ENCODE peak calls at places on chromosomes 4 and X, in four cellular contexts. One of them, this sample, is unnamed.

GRCh38 chr4:56186808-56187523 is 200.3 kb downstream of the AASDH start:
- DNase-seq in HL-60: no peak
- DNase-seq in glutamatergic neuron: peak
- DNase-seq in choroid plexus epithelial cell: peak
- DNase-seq in this sample: no peak

GRCh38 chr4:54497947-54498346 is 159.8 kb upstream of the KIT start:
- DNase-seq in HL-60: no peak
- DNase-seq in glutamatergic neuron: no peak
- DNase-seq in choroid plexus epithelial cell: no peak
- DNase-seq in this sample: no peak

GRCh38 chr4:8118531-8118930 is 40.1 kb downstream of the ABLIM2 start:
- DNase-seq in HL-60: no peak
- DNase-seq in glutamatergic neuron: no peak
- DNase-seq in choroid plexus epithelial cell: no peak
- DNase-seq in this sample: no peak

GRCh38 chr4:95516528-95517011 is 32.2 kb downstream of the UNC5C start:
- DNase-seq in HL-60: no peak
- DNase-seq in glutamatergic neuron: peak
- DNase-seq in choroid plexus epithelial cell: peak
- DNase-seq in this sample: no peak

GRCh38 chrX:12002876-12003275 is 135.4 kb upstream of the FRMPD4 start:
- DNase-seq in HL-60: no peak
- DNase-seq in glutamatergic neuron: no peak
- DNase-seq in choroid plexus epithelial cell: no peak
- DNase-seq in this sample: no peak

GRCh38 chr4:158300012-158300411 is 89.7 kb downstream of the TMEM144 start:
- DNase-seq in HL-60: no peak
- DNase-seq in glutamatergic neuron: no peak
- DNase-seq in choroid plexus epithelial cell: no peak
- DNase-seq in this sample: no peak

GRCh38 chrX:16188687-16189086 is 21.4 kb downstream of the MAGEB17 start:
- DNase-seq in HL-60: no peak
- DNase-seq in glutamatergic neuron: no peak
- DNase-seq in choroid plexus epithelial cell: no peak
- DNase-seq in this sample: no peak

GRCh38 chrX:12269484-12269883 is 131.2 kb downstream of the FRMPD4 start:
- DNase-seq in HL-60: no peak
- DNase-seq in glutamatergic neuron: no peak
- DNase-seq in choroid plexus epithelial cell: no peak
- DNase-seq in this sample: no peak

GRCh38 chr4:173736840-173737239 is 206.8 kb upstream of the HAND2 start:
- DNase-seq in HL-60: no peak
- DNase-seq in glutamatergic neuron: no peak
- DNase-seq in choroid plexus epithelial cell: peak
- DNase-seq in this sample: no peak

GRCh38 chrX:43882294-43882681 is at the start of gene MAOB:
- DNase-seq in HL-60: no peak
- DNase-seq in glutamatergic neuron: peak
- DNase-seq in choroid plexus epithelial cell: no peak
- DNase-seq in this sample: no peak

GRCh38 chrX:6225307-6226052 is 3.2 kb downstream of the NLGN4X start:
- DNase-seq in HL-60: no peak
- DNase-seq in glutamatergic neuron: no peak
- DNase-seq in choroid plexus epithelial cell: no peak
- DNase-seq in this sample: no peak

GRCh38 chr4:166293551-166293950 is 420.5 kb downstream of the TLL1 start:
- DNase-seq in HL-60: no peak
- DNase-seq in glutamatergic neuron: no peak
- DNase-seq in choroid plexus epithelial cell: peak
- DNase-seq in this sample: no peak

GRCh38 chrX:122500556-122500955 is 683.5 kb upstream of the GRIA3 start:
- DNase-seq in HL-60: no peak
- DNase-seq in glutamatergic neuron: no peak
- DNase-seq in choroid plexus epithelial cell: no peak
- DNase-seq in this sample: no peak

GRCh38 chr4:155966171-155966570 is 12.5 kb upstream of the CTSO start:
- DNase-seq in HL-60: no peak
- DNase-seq in glutamatergic neuron: no peak
- DNase-seq in choroid plexus epithelial cell: no peak
- DNase-seq in this sample: no peak

GRCh38 chr4:38670061-38670894 is 6.3 kb downstream of the KLF3 start:
- DNase-seq in HL-60: no peak
- DNase-seq in glutamatergic neuron: no peak
- DNase-seq in choroid plexus epithelial cell: no peak
- DNase-seq in this sample: no peak
- TF ChIP-seq CTCF in HL-60: no peak
- TF ChIP-seq CTCF in glutamatergic neuron: no peak
- TF ChIP-seq CTCF in choroid plexus epithelial cell: no peak
- TF ChIP-seq CTCF in this sample: no peak

GRCh38 chr4:3324093-3324815 is 31.4 kb downstream of the RGS12 start:
- DNase-seq in HL-60: no peak
- DNase-seq in glutamatergic neuron: no peak
- DNase-seq in choroid plexus epithelial cell: no peak
- DNase-seq in this sample: no peak
- TF ChIP-seq CTCF in HL-60: no peak
- TF ChIP-seq CTCF in glutamatergic neuron: no peak
- TF ChIP-seq CTCF in choroid plexus epithelial cell: no peak
- TF ChIP-seq CTCF in this sample: no peak

DNA sequence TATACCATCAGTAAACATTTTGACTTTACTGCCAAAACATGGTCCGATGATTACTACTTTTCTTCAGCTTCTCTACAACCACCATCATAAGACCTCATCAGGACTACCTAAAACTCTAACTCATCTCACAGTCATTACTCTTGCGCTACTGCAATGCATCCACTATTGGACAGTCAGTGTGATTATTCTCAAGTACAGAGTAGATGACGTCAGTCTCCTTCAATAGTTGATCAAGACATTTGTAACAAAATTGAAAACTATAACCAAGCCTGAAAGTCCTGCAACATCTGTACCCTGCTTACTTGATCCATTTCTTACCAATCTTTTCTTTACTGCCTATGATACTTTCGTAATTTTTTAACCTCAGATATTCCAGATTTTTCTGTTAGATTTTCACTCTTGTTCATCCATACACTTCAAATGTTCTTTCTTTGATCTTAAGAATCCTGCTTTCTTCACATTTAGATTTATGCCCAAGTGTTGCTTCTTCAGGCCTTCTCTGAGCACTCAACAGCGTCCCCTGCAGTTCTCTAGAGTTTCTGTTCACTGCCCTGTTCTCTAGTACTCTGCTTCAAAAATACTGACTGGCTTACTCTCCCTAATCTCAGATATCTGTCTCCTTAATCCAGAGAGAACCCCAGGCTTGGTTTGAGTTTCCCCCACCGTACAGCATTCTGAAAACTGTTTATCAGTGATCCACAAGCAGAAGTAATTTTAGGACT is 1517.6 kb downstream of the STIM2 start:
- DNase-seq in HL-60: no peak
- DNase-seq in glutamatergic neuron: no peak
- DNase-seq in choroid plexus epithelial cell: peak
- DNase-seq in this sample: no peak
- TF ChIP-seq CTCF in HL-60: no peak
- TF ChIP-seq CTCF in glutamatergic neuron: no peak
- TF ChIP-seq CTCF in choroid plexus epithelial cell: peak
- TF ChIP-seq CTCF in this sample: no peak

DNA sequence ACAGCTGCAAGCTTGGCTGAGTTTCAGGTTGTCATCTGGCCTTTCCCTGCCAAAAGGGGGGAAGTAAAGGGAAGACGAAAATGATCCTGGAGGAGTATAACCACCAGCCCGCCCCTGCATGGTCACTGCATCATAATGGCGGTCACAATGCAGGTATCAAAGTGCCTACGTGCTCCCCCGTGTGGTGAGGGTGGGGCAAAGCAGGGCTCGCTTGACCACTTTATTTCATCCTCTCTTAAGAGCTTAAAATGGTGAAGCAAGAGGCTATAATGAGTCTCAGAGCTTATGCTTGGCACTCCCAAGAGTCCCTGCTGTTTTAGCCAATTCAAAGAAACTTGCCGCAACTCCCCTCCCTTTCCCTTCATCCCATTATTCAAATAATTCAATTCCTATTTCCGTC is 105.6 kb downstream of the APOOL start:
- DNase-seq in HL-60: peak
- DNase-seq in glutamatergic neuron: peak
- DNase-seq in choroid plexus epithelial cell: peak
- DNase-seq in this sample: no peak
- TF ChIP-seq CTCF in HL-60: peak
- TF ChIP-seq CTCF in glutamatergic neuron: peak
- TF ChIP-seq CTCF in choroid plexus epithelial cell: peak
- TF ChIP-seq CTCF in this sample: no peak

GRCh38 chr4:15676899-15677298 is 4.7 kb upstream of the FAM200B start:
- DNase-seq in HL-60: no peak
- DNase-seq in glutamatergic neuron: no peak
- DNase-seq in choroid plexus epithelial cell: no peak
- DNase-seq in this sample: no peak
- TF ChIP-seq CTCF in HL-60: no peak
- TF ChIP-seq CTCF in glutamatergic neuron: no peak
- TF ChIP-seq CTCF in choroid plexus epithelial cell: no peak
- TF ChIP-seq CTCF in this sample: no peak

GRCh38 chrX:2609431-2610238 is 81.5 kb upstream of the CD99 start:
- DNase-seq in HL-60: no peak
- DNase-seq in glutamatergic neuron: no peak
- DNase-seq in choroid plexus epithelial cell: peak
- DNase-seq in this sample: no peak

GRCh38 chrX:2610246-2611170 is 80.6 kb upstream of the CD99 start:
- DNase-seq in HL-60: peak
- DNase-seq in glutamatergic neuron: no peak
- DNase-seq in choroid plexus epithelial cell: peak
- DNase-seq in this sample: no peak

GRCh38 chrX:2620576-2620975 is 70.5 kb upstream of the CD99 start:
- DNase-seq in HL-60: no peak
- DNase-seq in glutamatergic neuron: no peak
- DNase-seq in choroid plexus epithelial cell: no peak
- DNase-seq in this sample: no peak

DNA sequence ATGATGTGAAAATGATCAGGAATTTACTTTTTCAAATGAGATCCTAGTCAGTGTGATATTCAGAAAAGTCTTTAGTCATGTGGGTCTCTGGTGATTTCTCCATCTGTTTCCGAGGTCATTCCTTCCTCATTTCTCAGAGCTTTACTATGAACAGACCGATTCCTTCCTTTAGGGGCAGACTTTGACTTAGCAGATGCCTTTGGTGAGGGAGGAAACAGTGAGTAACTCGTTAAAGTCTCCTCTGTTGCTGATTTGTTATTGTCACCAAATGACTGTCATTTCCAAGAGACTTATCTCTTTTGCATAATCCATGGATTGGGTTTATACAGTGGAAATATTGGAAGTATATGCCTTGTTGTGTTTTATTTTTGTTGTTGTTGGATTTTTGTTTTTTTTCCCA is 76.2 kb upstream of the CD99 start:
- DNase-seq in HL-60: peak
- DNase-seq in glutamatergic neuron: no peak
- DNase-seq in choroid plexus epithelial cell: peak
- DNase-seq in this sample: no peak
- TF ChIP-seq CTCF in HL-60: no peak
- TF ChIP-seq CTCF in glutamatergic neuron: no peak
- TF ChIP-seq CTCF in choroid plexus epithelial cell: peak
- TF ChIP-seq CTCF in this sample: peak

GRCh38 chr4:182929296-182929695 is 12.1 kb upstream of the DCTD start:
- DNase-seq in HL-60: no peak
- DNase-seq in glutamatergic neuron: no peak
- DNase-seq in choroid plexus epithelial cell: peak
- DNase-seq in this sample: no peak

GRCh38 chr4:182925298-182925738 is 8.1 kb upstream of the DCTD start:
- DNase-seq in HL-60: peak
- DNase-seq in glutamatergic neuron: peak
- DNase-seq in choroid plexus epithelial cell: peak
- DNase-seq in this sample: peak

GRCh38 chr4:182927505-182927904 is 10.3 kb upstream of the DCTD start:
- DNase-seq in HL-60: no peak
- DNase-seq in glutamatergic neuron: no peak
- DNase-seq in choroid plexus epithelial cell: no peak
- DNase-seq in this sample: no peak

GRCh38 chr4:182924497-182924896 is 7.3 kb upstream of the DCTD start:
- DNase-seq in HL-60: no peak
- DNase-seq in glutamatergic neuron: no peak
- DNase-seq in choroid plexus epithelial cell: peak
- DNase-seq in this sample: no peak

DNA sequence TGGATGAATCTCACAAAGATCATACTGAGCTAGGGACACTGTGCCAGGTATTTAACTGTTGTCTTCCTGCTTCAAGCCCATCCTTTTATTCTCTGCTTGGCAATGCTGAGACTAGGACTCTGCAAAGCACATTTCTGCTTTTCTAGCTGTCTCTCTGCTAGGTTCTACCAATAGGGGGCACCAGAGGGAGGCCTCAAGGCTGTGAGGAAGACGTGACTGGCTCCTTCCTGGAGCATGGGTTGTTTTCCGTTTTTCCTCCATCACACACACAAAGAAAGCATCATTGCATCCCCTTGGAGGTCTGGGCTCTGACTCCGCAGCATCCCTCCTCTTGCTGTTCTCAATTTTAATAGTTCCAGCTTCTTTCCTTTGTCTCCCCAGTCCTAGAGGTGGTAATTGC is 10.9 kb upstream of the DCTD start:
- DNase-seq in HL-60: peak
- DNase-seq in glutamatergic neuron: no peak
- DNase-seq in choroid plexus epithelial cell: no peak
- DNase-seq in this sample: no peak
- TF ChIP-seq CTCF in HL-60: peak
- TF ChIP-seq CTCF in glutamatergic neuron: peak
- TF ChIP-seq CTCF in choroid plexus epithelial cell: peak
- TF ChIP-seq CTCF in this sample: peak

GRCh38 chrX:41473936-41474725 is 27.0 kb downstream of the NYX start:
- DNase-seq in HL-60: no peak
- DNase-seq in glutamatergic neuron: no peak
- DNase-seq in choroid plexus epithelial cell: no peak
- DNase-seq in this sample: no peak

GRCh38 chrX:41470706-41471105 is 23.6 kb downstream of the NYX start:
- DNase-seq in HL-60: no peak
- DNase-seq in glutamatergic neuron: no peak
- DNase-seq in choroid plexus epithelial cell: no peak
- DNase-seq in this sample: no peak

GRCh38 chrX:41474726-41475100 is 27.6 kb downstream of the NYX start:
- DNase-seq in HL-60: no peak
- DNase-seq in glutamatergic neuron: no peak
- DNase-seq in choroid plexus epithelial cell: no peak
- DNase-seq in this sample: no peak

GRCh38 chrX:41471786-41472185 is 24.6 kb downstream of the NYX start:
- DNase-seq in HL-60: no peak
- DNase-seq in glutamatergic neuron: no peak
- DNase-seq in choroid plexus epithelial cell: no peak
- DNase-seq in this sample: no peak

DNA sequence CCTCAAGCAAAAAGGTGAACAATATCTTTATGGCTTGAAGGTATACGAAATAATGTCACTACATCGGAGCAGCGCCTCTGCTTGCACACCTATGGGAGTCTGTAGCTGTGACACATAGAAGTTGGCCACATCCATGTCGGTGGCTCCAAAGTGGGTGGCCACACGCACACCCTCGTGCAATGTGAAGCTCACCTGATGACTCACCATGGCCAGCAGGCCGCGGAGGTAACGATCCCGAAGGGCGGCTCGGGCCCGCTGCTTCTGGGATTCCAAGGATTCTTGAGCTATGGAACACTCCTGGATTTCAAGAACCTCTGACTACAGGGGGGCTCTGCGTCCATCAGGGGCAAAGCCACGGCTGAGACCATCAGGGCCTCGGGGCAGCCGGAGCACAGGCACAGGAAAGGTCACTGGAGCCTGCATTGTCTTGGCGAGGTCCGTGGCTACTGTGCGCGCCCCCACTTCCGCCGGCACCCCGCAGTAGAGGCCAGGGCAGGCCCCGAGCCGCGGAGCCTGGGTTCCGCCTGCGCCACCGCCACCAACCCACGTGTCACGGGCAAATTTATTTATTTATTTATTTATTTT is 25.2 kb downstream of the NYX start:
- DNase-seq in HL-60: no peak
- DNase-seq in glutamatergic neuron: no peak
- DNase-seq in choroid plexus epithelial cell: no peak
- DNase-seq in this sample: no peak
- TF ChIP-seq CTCF in HL-60: no peak
- TF ChIP-seq CTCF in glutamatergic neuron: no peak
- TF ChIP-seq CTCF in choroid plexus epithelial cell: no peak
- TF ChIP-seq CTCF in this sample: no peak